ENCODE peak calls at places on chromosomes 12 and 14, in seven cellular contexts. One of them, this sample, is unnamed.
A peak's percentile ranks its signal among the peaks of the same experiment; 100 is the strongest.

GRCh38 chr12:57470970-57471656 is 8.6 kb downstream of the ARHGAP9 start:
- DNase-seq in transverse colon: peak; percentile 52
- DNase-seq in sigmoid colon: no peak
- DNase-seq in esophagus muscularis mucosa: no peak
- DNase-seq in suprapubic skin: no peak
- DNase-seq in stomach: no peak
- DNase-seq in H1: no peak
- DNase-seq in this sample: no peak

GRCh38 chr14:101480747-101481530 is 80.4 kb upstream of the DIO3 start:
- DNase-seq in esophagus muscularis mucosa: no peak
- DNase-seq in stomach: peak; percentile 15
- DNase-seq in transverse colon: peak; percentile 6
- DNase-seq in H1: no peak
- DNase-seq in suprapubic skin: peak; percentile 29
- DNase-seq in sigmoid colon: peak; percentile 72
- DNase-seq in this sample: no peak

GRCh38 chr12:90652280-90652679 is 302.7 kb downstream of the CCER1 start:
- DNase-seq in esophagus muscularis mucosa: no peak
- DNase-seq in H1: no peak
- DNase-seq in stomach: no peak
- DNase-seq in suprapubic skin: no peak
- DNase-seq in transverse colon: no peak
- DNase-seq in sigmoid colon: no peak
- DNase-seq in this sample: no peak

GRCh38 chr14:70114621-70115156 is 74.1 kb downstream of the SLC8A3 start:
- DNase-seq in sigmoid colon: no peak
- DNase-seq in H1: no peak
- DNase-seq in transverse colon: no peak
- DNase-seq in suprapubic skin: no peak
- DNase-seq in esophagus muscularis mucosa: peak; percentile 75
- DNase-seq in stomach: no peak
- DNase-seq in this sample: no peak

GRCh38 chr12:88006351-88006750 is 22.9 kb downstream of the C12orf50 start:
- DNase-seq in H1: no peak
- DNase-seq in stomach: no peak
- DNase-seq in suprapubic skin: no peak
- DNase-seq in transverse colon: no peak
- DNase-seq in sigmoid colon: no peak
- DNase-seq in esophagus muscularis mucosa: no peak
- DNase-seq in this sample: no peak

GRCh38 chr14:28101992-28102391 is 664.6 kb upstream of the FOXG1 start:
- DNase-seq in transverse colon: no peak
- DNase-seq in esophagus muscularis mucosa: no peak
- DNase-seq in H1: no peak
- DNase-seq in sigmoid colon: no peak
- DNase-seq in stomach: no peak
- DNase-seq in suprapubic skin: no peak
- DNase-seq in this sample: no peak

GRCh38 chr14:52610187-52610586 is 57.6 kb downstream of the GPR137C start:
- DNase-seq in stomach: no peak
- DNase-seq in suprapubic skin: no peak
- DNase-seq in sigmoid colon: no peak
- DNase-seq in H1: no peak
- DNase-seq in transverse colon: no peak
- DNase-seq in esophagus muscularis mucosa: no peak
- DNase-seq in this sample: no peak

GRCh38 chr12:108733132-108733531 is 1.8 kb upstream of the CORO1C start:
- DNase-seq in stomach: no peak
- DNase-seq in H1: no peak
- DNase-seq in esophagus muscularis mucosa: no peak
- DNase-seq in transverse colon: no peak
- DNase-seq in sigmoid colon: peak; percentile 61
- DNase-seq in suprapubic skin: no peak
- DNase-seq in this sample: no peak

GRCh38 chr12:111827916-111828315 is 14.1 kb upstream of the MAPKAPK5 start:
- DNase-seq in suprapubic skin: no peak
- DNase-seq in transverse colon: no peak
- DNase-seq in sigmoid colon: no peak
- DNase-seq in stomach: no peak
- DNase-seq in H1: no peak
- DNase-seq in esophagus muscularis mucosa: no peak
- DNase-seq in this sample: no peak

GRCh38 chr12:109710279-109710746 is 3.3 kb upstream of the FAM222A start:
- DNase-seq in sigmoid colon: no peak
- DNase-seq in transverse colon: no peak
- DNase-seq in H1: no peak
- DNase-seq in suprapubic skin: no peak
- DNase-seq in stomach: no peak
- DNase-seq in esophagus muscularis mucosa: no peak
- DNase-seq in this sample: no peak

GRCh38 chr12:115542656-115543055 is 734.8 kb downstream of the MED13L start:
- DNase-seq in transverse colon: no peak
- DNase-seq in sigmoid colon: no peak
- DNase-seq in suprapubic skin: no peak
- DNase-seq in esophagus muscularis mucosa: no peak
- DNase-seq in stomach: no peak
- DNase-seq in H1: no peak
- DNase-seq in this sample: no peak

GRCh38 chr14:34199585-34199984 is 248.7 kb upstream of the EGLN3 start:
- DNase-seq in transverse colon: no peak
- DNase-seq in suprapubic skin: no peak
- DNase-seq in H1: no peak
- DNase-seq in sigmoid colon: no peak
- DNase-seq in esophagus muscularis mucosa: no peak
- DNase-seq in stomach: no peak
- DNase-seq in this sample: no peak

GRCh38 chr12:100668939-100669536 is 95.6 kb downstream of the GAS2L3 start:
- DNase-seq in stomach: peak; percentile 75
- DNase-seq in H1: peak; percentile 91
- DNase-seq in transverse colon: peak; percentile 80
- DNase-seq in sigmoid colon: no peak
- DNase-seq in esophagus muscularis mucosa: no peak
- DNase-seq in suprapubic skin: no peak
- DNase-seq in this sample: peak; percentile 21

GRCh38 chr14:100665518-100666032 is 61.1 kb upstream of the DLK1 start:
- DNase-seq in esophagus muscularis mucosa: no peak
- DNase-seq in transverse colon: peak; percentile 75
- DNase-seq in H1: no peak
- DNase-seq in stomach: no peak
- DNase-seq in suprapubic skin: no peak
- DNase-seq in sigmoid colon: no peak
- DNase-seq in this sample: no peak

GRCh38 chr12:89789862-89790261 is 81.2 kb upstream of the ATP2B1 start:
- DNase-seq in suprapubic skin: no peak
- DNase-seq in H1: no peak
- DNase-seq in stomach: no peak
- DNase-seq in esophagus muscularis mucosa: no peak
- DNase-seq in sigmoid colon: no peak
- DNase-seq in transverse colon: no peak
- DNase-seq in this sample: no peak

GRCh38 chr14:99774526-99775307 is 18.5 kb upstream of the EML1 start:
- DNase-seq in stomach: peak; percentile 36
- DNase-seq in esophagus muscularis mucosa: no peak
- DNase-seq in H1: no peak
- DNase-seq in transverse colon: peak; percentile 59
- DNase-seq in suprapubic skin: no peak
- DNase-seq in sigmoid colon: peak; percentile 95
- DNase-seq in this sample: no peak

GRCh38 chr14:70098257-70098809 is 90.4 kb downstream of the SLC8A3 start:
- DNase-seq in suprapubic skin: no peak
- DNase-seq in sigmoid colon: no peak
- DNase-seq in transverse colon: no peak
- DNase-seq in stomach: no peak
- DNase-seq in esophagus muscularis mucosa: peak; percentile 70
- DNase-seq in H1: no peak
- DNase-seq in this sample: no peak

GRCh38 chr12:70842136-70842535 is 78.4 kb downstream of the PTPRR start:
- DNase-seq in stomach: no peak
- DNase-seq in transverse colon: no peak
- DNase-seq in suprapubic skin: no peak
- DNase-seq in esophagus muscularis mucosa: no peak
- DNase-seq in sigmoid colon: no peak
- DNase-seq in H1: no peak
- DNase-seq in this sample: no peak

GRCh38 chr12:28568083-28568482 is 377.8 kb downstream of the CCDC91 start:
- DNase-seq in transverse colon: peak; percentile 14
- DNase-seq in H1: no peak
- DNase-seq in sigmoid colon: peak; percentile 70
- DNase-seq in stomach: peak; percentile 27
- DNase-seq in suprapubic skin: peak; percentile 69
- DNase-seq in esophagus muscularis mucosa: no peak
- DNase-seq in this sample: no peak

GRCh38 chr12:93943766-93944165 is 204.6 kb upstream of the PLXNC1 start:
- DNase-seq in esophagus muscularis mucosa: no peak
- DNase-seq in suprapubic skin: peak; percentile 61
- DNase-seq in H1: no peak
- DNase-seq in sigmoid colon: no peak
- DNase-seq in transverse colon: no peak
- DNase-seq in stomach: no peak
- DNase-seq in this sample: peak; percentile 37

GRCh38 chr14:24332094-24332983 is 2.5 kb downstream of the ADCY4 start:
- DNase-seq in suprapubic skin: no peak
- DNase-seq in stomach: peak; percentile 82
- DNase-seq in transverse colon: peak; percentile 87
- DNase-seq in H1: peak; percentile 89
- DNase-seq in sigmoid colon: peak; percentile 81
- DNase-seq in esophagus muscularis mucosa: no peak
- DNase-seq in this sample: no peak

GRCh38 chr12:120592121-120593049 is 11.2 kb upstream of the POP5 start:
- DNase-seq in esophagus muscularis mucosa: no peak
- DNase-seq in H1: no peak
- DNase-seq in suprapubic skin: no peak
- DNase-seq in stomach: no peak
- DNase-seq in transverse colon: no peak
- DNase-seq in sigmoid colon: no peak
- DNase-seq in this sample: no peak

GRCh38 chr14:90576581-90576980 is 179.8 kb downstream of the CALM1 start:
- DNase-seq in H1: no peak
- DNase-seq in stomach: no peak
- DNase-seq in esophagus muscularis mucosa: no peak
- DNase-seq in suprapubic skin: no peak
- DNase-seq in sigmoid colon: peak; percentile 14
- DNase-seq in transverse colon: no peak
- DNase-seq in this sample: no peak

GRCh38 chr14:90575336-90575735 is 178.5 kb downstream of the CALM1 start:
- DNase-seq in H1: no peak
- DNase-seq in transverse colon: no peak
- DNase-seq in suprapubic skin: no peak
- DNase-seq in sigmoid colon: no peak
- DNase-seq in stomach: no peak
- DNase-seq in esophagus muscularis mucosa: no peak
- DNase-seq in this sample: no peak

GRCh38 chr14:90576981-90577660 is 180.3 kb downstream of the CALM1 start:
- DNase-seq in transverse colon: no peak
- DNase-seq in sigmoid colon: peak; percentile 38
- DNase-seq in H1: no peak
- DNase-seq in esophagus muscularis mucosa: no peak
- DNase-seq in stomach: no peak
- DNase-seq in suprapubic skin: no peak
- DNase-seq in this sample: no peak

GRCh38 chr14:90574640-90575131 is 177.9 kb downstream of the CALM1 start:
- DNase-seq in stomach: no peak
- DNase-seq in H1: no peak
- DNase-seq in sigmoid colon: no peak
- DNase-seq in suprapubic skin: no peak
- DNase-seq in esophagus muscularis mucosa: no peak
- DNase-seq in transverse colon: no peak
- DNase-seq in this sample: no peak

GRCh38 chr14:90575781-90576180 is 179.0 kb downstream of the CALM1 start:
- DNase-seq in suprapubic skin: no peak
- DNase-seq in transverse colon: no peak
- DNase-seq in sigmoid colon: no peak
- DNase-seq in H1: no peak
- DNase-seq in stomach: no peak
- DNase-seq in esophagus muscularis mucosa: no peak
- DNase-seq in this sample: no peak
- H3K36me3 ChIP-seq in suprapubic skin: peaks cover 12% of the 10 kb centered on the region
- H3K36me3 ChIP-seq in transverse colon: no peaks in the 10 kb centered on the region
- H3K36me3 ChIP-seq in sigmoid colon: no peaks in the 10 kb centered on the region
- H3K36me3 ChIP-seq in H1: no peaks in the 10 kb centered on the region
- H3K36me3 ChIP-seq in stomach: no peaks in the 10 kb centered on the region
- H3K36me3 ChIP-seq in esophagus muscularis mucosa: peaks cover 12% of the 10 kb centered on the region
- H3K36me3 ChIP-seq in this sample: no peaks in the 10 kb centered on the region

GRCh38 chr14:71923471-71923870 is 8.8 kb upstream of the RGS6 start:
- DNase-seq in H1: no peak
- DNase-seq in esophagus muscularis mucosa: no peak
- DNase-seq in transverse colon: no peak
- DNase-seq in suprapubic skin: no peak
- DNase-seq in stomach: no peak
- DNase-seq in sigmoid colon: no peak
- DNase-seq in this sample: no peak
- TF ChIP-seq EP300 in H1: no peak
- TF ChIP-seq EP300 in esophagus muscularis mucosa: no peak
- TF ChIP-seq EP300 in transverse colon: no peak
- TF ChIP-seq EP300 in suprapubic skin: no peak
- TF ChIP-seq EP300 in stomach: no peak
- TF ChIP-seq EP300 in sigmoid colon: no peak
- TF ChIP-seq EP300 in this sample: no peak

GRCh38 chr14:97275276-97275675 is 478.1 kb downstream of the VRK1 start:
- DNase-seq in stomach: no peak
- DNase-seq in esophagus muscularis mucosa: peak; percentile 37
- DNase-seq in suprapubic skin: no peak
- DNase-seq in sigmoid colon: no peak
- DNase-seq in H1: no peak
- DNase-seq in transverse colon: no peak
- DNase-seq in this sample: no peak

GRCh38 chr14:97276573-97276972 is 479.4 kb downstream of the VRK1 start:
- DNase-seq in transverse colon: no peak
- DNase-seq in sigmoid colon: no peak
- DNase-seq in suprapubic skin: no peak
- DNase-seq in esophagus muscularis mucosa: no peak
- DNase-seq in H1: no peak
- DNase-seq in stomach: no peak
- DNase-seq in this sample: no peak

GRCh38 chr14:97274626-97275025 is 477.4 kb downstream of the VRK1 start:
- DNase-seq in transverse colon: no peak
- DNase-seq in stomach: no peak
- DNase-seq in esophagus muscularis mucosa: peak; percentile 55
- DNase-seq in suprapubic skin: no peak
- DNase-seq in sigmoid colon: no peak
- DNase-seq in H1: no peak
- DNase-seq in this sample: no peak

GRCh38 chr14:97280526-97280925 is 483.3 kb downstream of the VRK1 start:
- DNase-seq in transverse colon: no peak
- DNase-seq in esophagus muscularis mucosa: peak; percentile 50
- DNase-seq in H1: no peak
- DNase-seq in sigmoid colon: no peak
- DNase-seq in stomach: no peak
- DNase-seq in suprapubic skin: no peak
- DNase-seq in this sample: no peak

GRCh38 chr14:97277711-97278110 is 480.5 kb downstream of the VRK1 start:
- DNase-seq in stomach: no peak
- DNase-seq in H1: peak; percentile 60
- DNase-seq in esophagus muscularis mucosa: peak; percentile 66
- DNase-seq in sigmoid colon: no peak
- DNase-seq in transverse colon: no peak
- DNase-seq in suprapubic skin: no peak
- DNase-seq in this sample: no peak
- H3K4me1 ChIP-seq in stomach: no peaks in the 10 kb centered on the region
- H3K4me1 ChIP-seq in H1: peaks cover 6% of the 10 kb centered on the region
- H3K4me1 ChIP-seq in esophagus muscularis mucosa: no peaks in the 10 kb centered on the region
- H3K4me1 ChIP-seq in sigmoid colon: no peaks in the 10 kb centered on the region
- H3K4me1 ChIP-seq in transverse colon: no peaks in the 10 kb centered on the region
- H3K4me1 ChIP-seq in suprapubic skin: no peaks in the 10 kb centered on the region
- H3K4me1 ChIP-seq in this sample: no peaks in the 10 kb centered on the region

GRCh38 chr12:105665366-105665765 is 334.9 kb downstream of the C12orf75 start:
- DNase-seq in suprapubic skin: no peak
- DNase-seq in sigmoid colon: no peak
- DNase-seq in transverse colon: no peak
- DNase-seq in H1: no peak
- DNase-seq in stomach: no peak
- DNase-seq in esophagus muscularis mucosa: peak; percentile 74
- DNase-seq in this sample: no peak
- H3K36me3 ChIP-seq in suprapubic skin: no peaks in the 10 kb centered on the region
- H3K36me3 ChIP-seq in sigmoid colon: no peaks in the 10 kb centered on the region
- H3K36me3 ChIP-seq in transverse colon: no peaks in the 10 kb centered on the region
- H3K36me3 ChIP-seq in H1: no peaks in the 10 kb centered on the region
- H3K36me3 ChIP-seq in stomach: no peaks in the 10 kb centered on the region
- H3K36me3 ChIP-seq in esophagus muscularis mucosa: no peaks in the 10 kb centered on the region
- H3K36me3 ChIP-seq in this sample: no peaks in the 10 kb centered on the region